ENCODE peak calls at places on chromosomes 11 and 22, in six cellular contexts. X, M, J, G, R and V are unnamed samples.

GRCh38 chr11:132051704-132052103 is 681.3 kb downstream of the NTM start:
- DNase-seq in X (no peak), M (no peak), J (peak; percentile 38), G (no peak), R (no peak), V (no peak)

GRCh38 chr22:47187558-47187957 is 425.1 kb downstream of the TBC1D22A start:
- DNase-seq in X (no peak), M (no peak), J (no peak), G (no peak), R (no peak), V (no peak)

GRCh38 chr11:58075781-58076180 is 45.0 kb downstream of the OR6Q1 start:
- DNase-seq in X (no peak), M (peak; percentile 26), J (no peak), G (no peak), R (no peak), V (no peak)

GRCh38 chr11:130546438-130546837 is 98.0 kb downstream of the ADAMTS15 start:
- DNase-seq in X (no peak), M (no peak), J (no peak), G (no peak), R (no peak), V (no peak)

GRCh38 chr22:22449819-22450218 is 58.7 kb downstream of the ZNF280B start:
- DNase-seq in X (no peak), M (no peak), J (no peak), G (no peak), R (no peak), V (no peak)

GRCh38 chr22:27613099-27614089 is 188.2 kb downstream of the MN1 start:
- DNase-seq in X (no peak), M (no peak), J (no peak), G (no peak), R (no peak), V (no peak)

GRCh38 chr11:48006301-48006992 is 26.1 kb downstream of the PTPRJ start:
- DNase-seq in X (no peak), M (no peak), J (peak; percentile 85), G (no peak), R (no peak), V (no peak)

GRCh38 chr22:35620624-35621245 is 3.6 kb upstream of the MB start:
- DNase-seq in X (no peak), M (no peak), J (peak; percentile 40), G (no peak), R (no peak), V (no peak)

GRCh38 chr11:961921-962320 is 36.3 kb downstream of the AP2A2 start:
- DNase-seq in X (no peak), M (no peak), J (no peak), G (no peak), R (no peak), V (no peak)

GRCh38 chr11:130070829-130071205 is 1.1 kb downstream of the APLP2 start:
- DNase-seq in X (no peak), M (no peak), J (peak; percentile 55), G (peak; percentile 36), R (no peak), V (no peak)

GRCh38 chr11:35752115-35752514 is 89.5 kb downstream of the TRIM44 start:
- DNase-seq in X (no peak), M (no peak), J (no peak), G (no peak), R (no peak), V (no peak)

GRCh38 chr22:31625661-31626426 is 36.2 kb downstream of the PISD start:
- DNase-seq in X (peak; percentile 37), M (no peak), J (peak; percentile 43), G (peak; percentile 63), R (no peak), V (peak; percentile 40)

GRCh38 chr11:31815743-31816466 is 4.8 kb upstream of the PAX6 start:
- DNase-seq in X (no peak), M (no peak), J (no peak), G (no peak), R (no peak), V (peak; percentile 10)

GRCh38 chr11:131889146-131889577 is 518.7 kb downstream of the NTM start:
- DNase-seq in X (no peak), M (no peak), J (peak; percentile 88), G (no peak), R (no peak), V (no peak)

GRCh38 chr22:50192056-50192824 is 6.5 kb downstream of the TRABD start:
- DNase-seq in X (no peak), M (no peak), J (no peak), G (no peak), R (no peak), V (no peak)

GRCh38 chr11:22807855-22808558 is 21.6 kb downstream of the SVIP start:
- DNase-seq in X (no peak), M (no peak), J (peak; percentile 55), G (no peak), R (no peak), V (no peak)

GRCh38 chr11:13338437-13339069 is 61.0 kb downstream of the BMAL1 start:
- DNase-seq in X (no peak), M (no peak), J (peak; percentile 70), G (no peak), R (no peak), V (no peak)

GRCh38 chr11:10931761-10932700 is 74.2 kb upstream of the ZBED5 start:
- DNase-seq in X (peak; percentile 26), M (no peak), J (no peak), G (peak; percentile 20), R (no peak), V (no peak)

GRCh38 chr11:61378713-61379313 is 13.6 kb upstream of the TMEM216 start:
- DNase-seq in X (no peak), M (no peak), J (peak; percentile 99), G (no peak), R (no peak), V (no peak)

GRCh38 chr22:49244466-49245420 is 582.9 kb downstream of the BRD1 start:
- DNase-seq in X (no peak), M (no peak), J (no peak), G (no peak), R (no peak), V (no peak)

GRCh38 chr11:37110383-37110782 is 512.3 kb upstream of the RAG2 start:
- DNase-seq in X (no peak), M (no peak), J (no peak), G (no peak), R (no peak), V (no peak)

GRCh38 chr11:11496879-11497278 is 124.9 kb downstream of the GALNT18 start:
- DNase-seq in X (no peak), M (no peak), J (no peak), G (no peak), R (no peak), V (no peak)

GRCh38 chr11:119157088-119157487 is 8.2 kb downstream of the ABCG4 start:
- DNase-seq in X (no peak), M (peak; percentile 9), J (no peak), G (no peak), R (no peak), V (no peak)

GRCh38 chr22:32854351-32854804 is 52.9 kb downstream of the TIMP3 start:
- DNase-seq in X (no peak), M (no peak), J (peak; percentile 33), G (no peak), R (no peak), V (no peak)

GRCh38 chr11:121154473-121154872 is 53.4 kb downstream of the TECTA start:
- DNase-seq in X (no peak), M (no peak), J (no peak), G (no peak), R (no peak), V (no peak)

GRCh38 chr11:121157756-121158155 is 56.7 kb downstream of the TECTA start:
- DNase-seq in X (no peak), M (no peak), J (no peak), G (no peak), R (no peak), V (no peak)

GRCh38 chr11:121152764-121153163 is 51.7 kb downstream of the TECTA start:
- DNase-seq in X (no peak), M (no peak), J (no peak), G (no peak), R (no peak), V (no peak)

DNA sequence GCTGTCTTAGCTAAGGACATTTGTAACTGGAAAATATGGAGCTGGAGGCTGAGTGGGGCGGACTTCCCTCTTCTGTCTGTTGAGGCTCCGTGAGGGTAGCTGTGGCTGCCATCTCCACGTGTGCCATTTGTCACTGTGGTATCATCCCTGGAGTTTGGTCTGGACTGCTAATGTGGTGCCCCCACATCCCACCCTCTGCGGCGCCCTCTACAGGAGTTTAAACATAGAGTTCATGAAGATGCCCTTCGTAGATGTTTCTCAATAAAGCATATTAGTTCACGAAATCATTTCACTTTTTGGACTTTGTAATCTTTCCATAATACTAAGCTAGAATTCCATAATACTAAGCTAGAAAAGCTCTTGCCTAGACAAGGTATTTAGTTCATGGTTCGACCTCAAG is 52.4 kb downstream of the TECTA start:
- DNase-seq in X (no peak), M (no peak), J (no peak), G (no peak), R (no peak), V (no peak)
- TF ChIP-seq CTCF in X (no peak), M (no peak), J (no peak), G (no peak), R (no peak), V (no peak)

GRCh38 chr11:102523887-102524286 is 6.7 kb downstream of the MMP7 start:
- DNase-seq in X (no peak), M (no peak), J (no peak), G (no peak), R (no peak), V (no peak)
- TF ChIP-seq CTCF in X (no peak), M (no peak), J (no peak), G (no peak), R (no peak), V (no peak)

DNA sequence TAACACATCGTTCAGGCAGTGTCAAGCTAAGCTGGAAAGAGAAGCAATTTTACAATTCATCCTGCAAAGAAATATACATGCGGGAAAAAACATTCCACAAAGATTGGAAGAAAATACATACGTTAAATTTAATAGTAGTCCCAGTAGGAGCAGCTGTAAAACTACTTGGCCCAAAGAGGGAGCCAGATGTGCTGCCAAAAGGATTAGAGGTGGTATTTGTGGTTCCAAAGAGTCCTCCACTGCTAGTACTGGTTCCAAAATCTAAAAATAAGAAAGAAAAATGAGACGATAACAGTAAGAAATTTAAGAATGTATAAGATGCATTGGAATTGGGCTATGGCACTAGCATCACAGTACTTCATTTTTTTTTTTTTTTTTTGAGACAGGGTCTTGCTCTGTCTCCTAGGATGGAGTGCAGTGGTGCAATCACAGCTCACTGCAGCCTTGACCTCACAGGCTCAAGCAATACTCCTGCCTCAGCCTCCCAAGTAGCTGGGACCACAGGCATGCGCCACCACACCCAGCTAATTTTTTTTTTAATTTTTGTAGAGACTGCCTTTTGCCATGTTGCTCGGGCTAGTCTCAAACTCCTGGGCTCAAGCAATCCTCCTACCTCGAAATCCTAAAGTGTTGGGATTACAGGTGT is 21.5 kb downstream of the NUP98 start:
- DNase-seq in X (no peak), M (no peak), J (peak; percentile 39), G (no peak), R (no peak), V (no peak)
- TF ChIP-seq CTCF in X (no peak), M (no peak), J (no peak), G (no peak), R (no peak), V (no peak)

DNA sequence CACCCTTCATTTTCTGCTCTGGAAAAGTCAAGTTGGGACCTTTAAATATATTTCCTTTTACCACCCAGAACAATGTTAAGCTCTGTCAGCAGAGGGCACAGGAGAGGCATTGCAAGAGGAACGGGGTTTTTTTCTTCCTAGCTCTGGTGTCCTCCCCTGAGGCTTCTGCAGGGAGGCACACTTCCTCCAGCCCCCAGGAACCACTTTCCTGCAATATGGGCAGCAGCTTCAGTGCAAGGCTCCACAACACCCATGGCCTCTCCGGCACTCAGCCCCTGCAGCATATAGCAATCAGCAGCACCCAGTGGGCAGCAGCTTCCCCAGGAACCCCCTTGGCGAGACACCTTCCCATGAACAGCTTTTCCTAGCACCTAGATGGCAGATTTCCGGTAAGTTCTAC is 101.4 kb downstream of the SYT9 start:
- DNase-seq in X (no peak), M (peak; percentile 49), J (peak; percentile 33), G (peak; percentile 46), R (no peak), V (peak; percentile 3)
- TF ChIP-seq CTCF in X (peak; percentile 53), M (peak; percentile 65), J (peak; percentile 47), G (peak; percentile 29), R (no peak), V (peak; percentile 64)